ENCODE peak calls at places on chromosomes 1 and 21, in eight cellular contexts. H, M, J, K, I, C, V and N are unnamed samples. For H3K4me1, the result is how much of the 10 kb centered on the place peaks cover.

GRCh38 chr1:66380452-66381212 is 153.3 kb upstream of the SGIP1 start:
- DNase-seq in J (no peak), V (no peak), M (peak), C (no peak), H (no peak), K (no peak), I (peak), N (no peak)

GRCh38 chr1:207620573-207620893 is 24.4 kb upstream of the CR1L start:
- DNase-seq in C (no peak), K (no peak), J (no peak), V (no peak), M (no peak), H (no peak), I (no peak), N (no peak)

GRCh38 chr1:68011786-68012375 is 38.5 kb downstream of the DIRAS3 start:
- DNase-seq in M (peak), V (no peak), C (no peak), I (peak), J (no peak), H (no peak), K (no peak), N (no peak)

GRCh38 chr1:42966688-42967609 is 8.3 kb upstream of the SLC2A1 start:
- DNase-seq in C (no peak), K (no peak), J (no peak), M (peak), H (no peak), I (peak), V (peak), N (no peak)

GRCh38 chr1:168767885-168768584 is 39.0 kb upstream of the DPT start:
- DNase-seq in H (no peak), V (no peak), I (peak), C (peak), M (peak), K (no peak), J (no peak), N (no peak)

GRCh38 chr1:162560303-162561036 is 1.1 kb upstream of the UAP1 start:
- DNase-seq in J (no peak), C (no peak), V (no peak), I (no peak), M (no peak), H (no peak), K (no peak), N (no peak)

GRCh38 chr1:29706936-29707335 is 470.6 kb downstream of the PTPRU start:
- DNase-seq in H (no peak), J (peak), M (peak), K (peak), C (no peak), I (peak), V (peak), N (no peak)

GRCh38 chr1:43008425-43009108 is 49.9 kb upstream of the SLC2A1 start:
- DNase-seq in C (no peak), K (no peak), H (no peak), I (no peak), V (peak), J (no peak), M (no peak), N (no peak)

GRCh38 chr1:174116042-174116441 is 43.3 kb upstream of the RABGAP1L start:
- DNase-seq in I (peak), K (no peak), M (peak), C (no peak), J (no peak), H (no peak), V (no peak), N (no peak)

GRCh38 chr1:201917362-201918033 is 28.8 kb downstream of the SHISA4 start:
- DNase-seq in C (no peak), H (no peak), J (no peak), M (peak), V (no peak), I (peak), K (no peak), N (no peak)

GRCh38 chr1:201918343-201918742 is 28.0 kb downstream of the LMOD1 start:
- DNase-seq in M (no peak), V (no peak), C (no peak), K (no peak), J (no peak), H (no peak), I (no peak), N (no peak)

GRCh38 chr1:201914456-201915235 is 25.9 kb downstream of the SHISA4 start:
- DNase-seq in K (no peak), V (no peak), I (no peak), J (no peak), M (no peak), C (no peak), H (no peak), N (no peak)

GRCh38 chr1:201912832-201913231 is 24.1 kb downstream of the SHISA4 start:
- DNase-seq in C (no peak), V (no peak), I (no peak), K (no peak), M (peak), H (no peak), J (no peak), N (no peak)

DNA sequence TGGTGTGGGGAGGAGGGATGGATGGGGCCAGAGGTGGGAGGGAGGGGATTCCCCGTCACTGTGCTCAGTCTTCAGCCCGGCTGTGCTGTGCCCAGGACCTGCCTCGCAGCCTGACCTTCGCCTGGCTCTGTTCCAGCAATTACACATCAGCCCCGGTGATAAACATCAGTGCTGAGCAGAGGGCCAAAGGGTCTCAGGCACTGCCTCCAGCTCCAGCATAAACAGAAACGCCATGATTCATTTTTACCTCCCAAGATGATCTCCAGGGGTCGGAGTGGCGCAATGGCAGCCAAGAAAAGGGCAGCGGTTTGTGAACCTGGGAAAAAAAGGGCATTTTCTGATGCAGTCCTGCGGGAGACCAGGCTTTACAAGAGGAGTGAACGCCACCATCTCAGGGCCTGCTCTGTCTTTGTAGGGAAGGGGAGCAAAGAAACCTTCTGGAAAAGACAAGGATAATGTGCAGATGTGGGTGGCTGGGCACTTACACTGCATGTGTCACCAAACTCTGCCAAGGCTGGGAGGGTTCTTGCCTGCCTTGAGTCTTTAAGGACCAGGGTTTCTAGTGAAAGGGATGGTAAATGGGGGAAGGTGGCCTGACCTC is 28.1 kb downstream of the SHISA4 start:
- DNase-seq in I (peak), K (peak), M (peak), V (no peak), J (peak), H (no peak), C (peak), N (no peak)
- H3K4me1 ChIP-seq in I (under half), K (under half), M (under half), V (under half), J (under half), H (under half), C (under half), N (under half)

DNA sequence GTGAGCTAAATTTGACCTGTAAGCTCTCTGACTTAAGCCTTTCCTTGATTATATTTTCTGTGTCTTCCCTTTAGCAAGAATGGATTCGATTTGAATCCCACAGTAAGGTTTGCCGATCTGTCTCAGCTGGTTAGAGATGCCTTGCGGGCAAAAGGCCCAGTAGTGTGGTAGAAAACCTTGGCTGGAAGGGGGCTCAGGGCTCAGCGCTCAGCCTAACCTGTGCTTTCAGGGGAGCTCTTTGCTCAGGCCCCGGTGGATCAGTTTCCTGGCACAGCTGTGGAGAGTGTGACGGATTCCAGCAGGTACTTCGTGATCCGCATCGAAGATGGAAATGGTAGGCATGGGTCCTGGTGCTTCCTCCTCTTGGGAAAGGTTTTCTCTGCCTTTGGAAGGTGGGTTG is 7.1 kb downstream of the NECAP2 start:
- DNase-seq in C (no peak), M (no peak), H (no peak), J (peak), K (no peak), I (no peak), V (no peak), N (no peak)
- H3K4me1 ChIP-seq in C (under half), M (under half), H (under half), J (under half), K (under half), I (under half), V (under half), N (under half)

GRCh38 chr1:19448491-19449439 is 36.6 kb downstream of the CAPZB start:
- DNase-seq in C (peak), V (no peak), J (no peak), K (peak), M (peak), H (no peak), I (peak), N (no peak)
- H3K4me1 ChIP-seq in C (half or more), V (under half), J (under half), K (under half), M (half or more), H (half or more), I (half or more), N (under half)

DNA sequence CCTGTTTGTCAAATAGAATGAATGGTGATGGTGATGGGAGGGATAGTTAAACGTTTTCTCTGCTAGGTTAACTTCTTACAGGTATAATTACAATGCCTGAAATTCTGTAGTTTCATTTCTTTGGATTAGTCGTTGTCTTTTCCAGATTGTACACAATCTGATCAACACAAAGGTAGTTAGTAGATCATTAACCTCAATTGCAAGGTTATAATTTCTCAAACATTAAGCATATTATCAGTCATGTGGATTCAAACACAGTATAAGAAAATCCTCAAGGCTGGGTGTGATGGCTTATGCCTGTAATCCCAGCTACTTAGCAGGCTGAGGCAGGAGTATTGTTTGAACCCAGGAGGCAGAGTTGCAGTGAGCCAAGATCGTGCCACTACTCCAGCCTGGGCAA is 20.6 kb downstream of the SYNC start:
- DNase-seq in I (no peak), K (no peak), J (no peak), M (no peak), V (no peak), C (no peak), H (no peak), N (no peak)
- H3K4me1 ChIP-seq in I (under half), K (under half), J (under half), M (under half), V (under half), C (under half), H (under half), N (under half)

DNA sequence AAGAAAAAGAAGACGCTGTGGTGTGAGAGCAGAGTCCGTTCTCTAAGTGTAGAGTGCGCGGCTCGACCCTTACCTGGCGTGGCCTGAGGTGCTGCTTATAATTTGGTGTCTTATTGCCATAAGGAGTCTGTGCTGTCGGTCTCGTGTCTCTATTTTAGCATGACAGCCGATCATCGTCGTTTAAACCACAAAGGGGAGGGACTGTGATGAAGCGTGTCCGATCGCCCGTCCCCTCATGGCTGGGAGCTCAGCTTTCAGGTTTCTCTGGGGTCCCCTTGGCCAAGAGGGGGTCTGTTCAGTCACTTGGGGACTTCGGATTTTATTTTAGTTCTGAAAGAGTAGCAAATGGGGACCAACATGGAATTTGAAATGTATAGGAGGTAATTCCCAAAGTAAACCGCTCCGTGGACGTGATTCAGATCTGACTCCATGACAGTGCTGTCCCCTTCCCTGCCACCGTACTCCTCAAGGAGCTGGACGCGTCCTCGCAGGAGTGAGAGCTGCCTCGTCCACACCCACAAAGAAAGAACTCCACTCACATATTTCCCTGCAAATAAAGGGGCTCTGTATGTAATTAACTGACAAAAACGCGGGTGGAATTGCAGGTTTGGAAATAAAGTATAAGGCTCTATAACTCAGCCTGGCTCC is 183.5 kb downstream of the ETS2 start:
- DNase-seq in H (no peak), V (no peak), J (no peak), M (no peak), C (no peak), I (no peak), K (no peak), N (no peak)
- H3K4me1 ChIP-seq in H (under half), V (half or more), J (under half), M (under half), C (half or more), I (half or more), K (under half), N (under half)

DNA sequence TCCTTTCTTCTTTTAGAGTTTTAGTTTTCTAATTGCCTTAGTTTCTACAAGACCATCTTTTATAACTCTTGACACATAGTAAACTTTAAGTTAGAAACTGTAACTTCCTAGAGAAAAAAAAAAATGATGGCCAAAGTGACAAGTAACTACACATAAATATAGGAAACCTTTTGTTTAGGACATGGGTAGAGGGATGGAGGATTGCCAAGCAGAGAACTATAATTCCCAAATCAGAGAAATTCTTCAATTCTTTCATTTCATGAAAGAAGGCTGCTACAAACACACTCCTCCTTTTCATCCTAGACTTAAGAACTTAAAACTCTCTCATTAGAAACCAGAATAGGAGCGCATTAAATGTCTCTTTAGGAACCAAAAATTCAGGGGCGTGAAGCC is 125.0 kb downstream of the PTPN14 start:
- DNase-seq in C (no peak), K (no peak), I (no peak), M (no peak), H (no peak), J (no peak), V (no peak), N (no peak)
- H3K4me1 ChIP-seq in C (half or more), K (under half), I (half or more), M (half or more), H (under half), J (under half), V (half or more), N (under half)

DNA sequence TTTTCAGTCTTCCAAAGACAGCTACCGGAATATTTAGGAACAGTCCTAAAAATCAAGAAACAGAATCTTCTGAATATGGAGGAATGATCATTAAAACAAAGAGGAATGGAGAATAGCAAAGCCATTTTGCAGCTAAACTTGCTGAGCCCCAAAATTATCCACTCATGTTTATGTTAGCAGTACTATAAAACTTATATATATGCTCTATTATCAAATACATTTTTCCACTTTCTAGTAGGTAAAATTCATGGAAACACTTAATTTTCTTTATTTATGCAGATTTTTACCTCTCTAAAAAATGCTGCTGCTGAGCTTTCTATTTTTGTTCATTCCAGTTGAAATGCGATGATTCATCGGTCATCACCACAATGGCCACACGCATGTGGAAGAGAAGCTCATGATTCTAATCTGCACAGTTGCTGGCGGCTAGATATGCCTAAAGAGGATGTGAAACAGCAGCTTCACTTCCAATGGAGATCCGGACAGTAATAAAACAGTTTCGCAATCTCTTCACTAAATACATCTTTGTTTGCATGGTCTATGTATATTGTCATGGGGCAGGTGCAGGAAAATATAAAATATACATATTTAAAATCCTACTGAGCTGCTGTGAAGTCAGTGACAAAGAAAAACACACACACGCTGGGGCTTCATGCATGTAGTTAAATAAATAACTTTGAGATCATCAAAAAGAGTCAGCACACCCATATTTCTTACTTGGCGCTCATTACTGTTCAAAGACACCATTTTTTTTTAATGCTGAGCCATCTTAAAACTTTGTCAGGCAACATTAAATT is 292.2 kb downstream of the SMYD3 start:
- DNase-seq in H (no peak), M (peak), I (peak), K (peak), J (no peak), V (peak), C (no peak), N (no peak)
- H3K4me1 ChIP-seq in H (under half), M (under half), I (under half), K (under half), J (under half), V (under half), C (under half), N (under half)